ENCODE peak calls at places on chromosomes 4 and X, in five cellular contexts. W is HFFc6; K is natural killer cell; T is astrocyte of the spinal cord; I is CD4-positive, alpha-beta T cell. D is an unnamed sample.

GRCh38 chrX:22325091-22325490 is 52.4 kb downstream of the CBLL2 start:
- DNase-seq in K (no peak), W (peak; percentile 10), I (no peak), T (peak; percentile 53), D (no peak)

GRCh38 chr4:110586137-110586850 is 36.6 kb downstream of the PITX2 start:
- DNase-seq in I (no peak), W (peak; percentile 79), T (peak; percentile 83), K (no peak), D (peak; percentile 41)

GRCh38 chr4:127782275-127783025 is at the start of gene HSPA4L:
- DNase-seq in K (peak; percentile 16), T (peak; percentile 37), W (peak; percentile 56), I (peak; percentile 2), D (peak; percentile 67)

GRCh38 chrX:1224954-1225353 is 12.5 kb upstream of the CRLF2 start:
- DNase-seq in K (no peak), W (no peak), I (no peak), T (no peak), D (peak; percentile 24)

GRCh38 chr4:25926473-25926872 is 12.5 kb downstream of the SMIM20 start:
- DNase-seq in I (no peak), K (no peak), T (no peak), W (no peak), D (no peak)

GRCh38 chrX:48937065-48937907 is 18.5 kb upstream of the PIM2 start:
- DNase-seq in W (no peak), T (peak; percentile 82), K (peak; percentile 78), I (peak; percentile 79), D (peak; percentile 68)

GRCh38 chrX:96721398-96721797 is 36.8 kb downstream of the DIAPH2 start:
- DNase-seq in T (no peak), K (no peak), I (no peak), W (no peak), D (peak; percentile 38)

GRCh38 chr4:95165926-95166524 is 382.7 kb downstream of the UNC5C start:
- DNase-seq in T (peak; percentile 79), K (no peak), I (no peak), W (peak; percentile 62), D (peak; percentile 54)

GRCh38 chrX:13373807-13374187 is 53.9 kb upstream of the ATXN3L start:
- DNase-seq in T (peak; percentile 79), K (no peak), W (peak; percentile 58), I (no peak), D (no peak)

DNA sequence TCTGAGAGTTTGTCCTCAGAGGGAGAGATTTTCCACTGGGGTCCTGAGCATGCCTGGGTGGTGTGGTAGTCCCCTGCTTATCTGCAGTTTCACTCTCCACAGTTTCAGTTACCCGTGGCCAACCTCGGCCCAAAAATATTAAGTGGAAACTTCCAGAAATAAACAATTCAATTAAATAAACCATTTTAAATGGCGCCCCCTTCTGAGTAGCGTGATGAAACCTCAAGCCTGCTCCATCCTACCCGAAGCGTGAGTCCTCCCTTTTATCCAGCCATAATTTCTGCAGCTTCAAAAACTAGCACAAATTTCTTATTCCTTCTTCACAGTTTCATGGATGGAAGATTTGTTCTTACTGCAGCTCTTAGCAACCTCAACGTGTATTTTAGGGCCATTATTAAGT is 26.7 kb downstream of the PNMA6E start:
- DNase-seq in W (no peak), I (no peak), K (no peak), T (no peak), D (no peak)
- TF ChIP-seq CTCF in W (peak; percentile 42), I (no peak), K (no peak), T (no peak), D (no peak)

GRCh38 chr4:183107891-183108459 is 8.9 kb downstream of the WWC2 start:
- DNase-seq in T (no peak), W (no peak), K (no peak), I (no peak), D (no peak)
- TF ChIP-seq CTCF in T (no peak), W (no peak), K (no peak), I (no peak), D (no peak)

GRCh38 chr4:156113138-156113537 is 159.5 kb upstream of the CTSO start:
- DNase-seq in T (no peak), K (no peak), I (no peak), W (no peak), D (no peak)
- TF ChIP-seq CTCF in T (peak; percentile 10), K (no peak), I (no peak), W (peak; percentile 67), D (no peak)

GRCh38 chrX:7582191-7582590 is 260.8 kb upstream of the VCX start:
- DNase-seq in W (no peak), T (no peak), K (no peak), I (no peak), D (no peak)

GRCh38 chrX:7580127-7580526 is 262.8 kb upstream of the VCX start:
- DNase-seq in T (no peak), W (no peak), K (no peak), I (no peak), D (no peak)

GRCh38 chrX:7586126-7586525 is 256.8 kb upstream of the VCX start:
- DNase-seq in W (peak; percentile 28), I (no peak), T (peak; percentile 17), K (no peak), D (peak; percentile 18)
- TF ChIP-seq CTCF in W (peak; percentile 73), I (no peak), T (peak; percentile 42), K (no peak), D (peak; percentile 5)

DNA sequence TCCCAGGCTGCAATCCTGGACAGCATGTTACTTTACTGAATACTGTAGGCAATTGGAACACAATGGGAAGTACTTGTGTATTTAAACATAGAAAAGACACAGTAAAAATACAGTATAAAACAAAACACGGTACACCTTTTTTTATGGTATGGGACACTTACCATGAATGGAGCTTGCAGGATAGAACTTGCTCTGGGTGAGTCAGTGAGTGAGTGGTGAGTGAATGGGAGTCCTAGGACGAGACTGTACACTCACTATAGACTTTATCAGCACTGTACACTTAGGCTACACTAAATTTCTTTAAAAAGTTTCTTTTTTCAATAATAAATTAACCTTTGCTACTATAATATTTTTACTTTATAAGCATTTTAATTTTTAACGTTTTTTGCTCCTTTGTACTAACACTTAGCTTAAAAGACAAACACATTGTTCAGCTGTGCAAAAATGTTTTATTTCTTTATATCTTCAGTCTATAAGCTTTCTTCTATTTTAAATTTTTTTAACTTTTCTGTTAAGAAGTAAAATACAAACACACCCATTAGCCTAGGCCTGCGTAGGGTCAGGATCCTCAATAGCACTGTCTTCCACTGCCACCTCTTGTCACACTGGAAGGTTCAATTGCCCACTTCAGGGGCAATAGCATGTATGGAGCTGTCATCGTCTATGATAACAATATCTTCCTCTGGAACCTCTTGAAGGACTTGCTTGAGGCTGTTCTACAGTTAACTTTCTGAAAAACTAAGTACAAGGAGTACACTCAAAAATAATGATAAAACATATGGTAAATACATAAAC is 293.5 kb upstream of the FSTL5 start:
- DNase-seq in T (no peak), K (no peak), I (no peak), W (no peak), D (no peak)
- TF ChIP-seq CTCF in T (no peak), K (no peak), I (no peak), W (no peak), D (no peak)